ENCODE peak calls at places on chromosomes 2 and 18, in five cellular contexts. Z is right cardiac atrium, K is sigmoid colon, V is astrocyte, L is tibial artery. A is an unnamed sample.

GRCh38 chr2:54187331-54187730 is 68.7 kb downstream of the TSPYL6 start:
- DNase-seq in V (no peak), Z (no peak), K (no peak), L (no peak), A (no peak)

GRCh38 chr2:105329561-105330495 is at the start of gene TGFBRAP1:
- DNase-seq in V (no peak), Z (peak; percentile 62), L (peak; percentile 21), K (peak; percentile 74), A (peak; percentile 60)

GRCh38 chr2:98839292-98839691 is 96.7 kb downstream of the CRACDL start:
- DNase-seq in L (no peak), Z (no peak), V (peak; percentile 23), K (no peak), A (no peak)

GRCh38 chr18:74115046-74115445 is 32.6 kb downstream of the FBXO15 start:
- DNase-seq in Z (no peak), K (no peak), V (peak; percentile 71), L (no peak), A (no peak)

GRCh38 chr2:201126308-201127127 is 10.6 kb downstream of the CFLAR start:
- DNase-seq in K (no peak), L (no peak), V (peak; percentile 59), Z (no peak), A (no peak)

GRCh38 chr18:49212819-49213218 is 247.6 kb downstream of the DYM start:
- DNase-seq in L (no peak), Z (no peak), K (no peak), V (peak; percentile 44), A (no peak)

GRCh38 chr18:22558945-22559385 is 141.2 kb upstream of the CTAGE1 start:
- DNase-seq in L (peak; percentile 75), V (peak; percentile 77), Z (peak; percentile 83), K (peak; percentile 66), A (peak; percentile 66)

GRCh38 chr2:156818944-156819343 is 382.8 kb downstream of the GPD2 start:
- DNase-seq in L (no peak), V (no peak), Z (no peak), K (no peak), A (no peak)

GRCh38 chr2:150167711-150168110 is 319.8 kb downstream of the RND3 start:
- DNase-seq in K (no peak), L (no peak), V (peak; percentile 79), Z (no peak), A (no peak)

GRCh38 chr18:11246466-11246865 is 97.1 kb upstream of the PIEZO2 start:
- DNase-seq in V (no peak), L (no peak), K (no peak), Z (no peak), A (no peak)

GRCh38 chr18:62118324-62118723 is 68.5 kb downstream of the PIGN start:
- DNase-seq in L (no peak), V (peak; percentile 88), Z (no peak), K (no peak), A (no peak)

GRCh38 chr2:167844714-167845530 is 402.5 kb downstream of the STK39 start:
- DNase-seq in K (no peak), L (no peak), Z (no peak), V (no peak), A (no peak)

GRCh38 chr2:103396152-103396551 is 634.3 kb downstream of the TMEM182 start:
- DNase-seq in Z (no peak), K (no peak), L (no peak), V (no peak), A (no peak)

GRCh38 chr18:27202771-27203170 is 17.7 kb upstream of the CHST9 start:
- DNase-seq in V (no peak), L (no peak), K (no peak), Z (no peak), A (no peak)

GRCh38 chr2:177466337-177467195 is 74.0 kb downstream of the AGPS start:
- DNase-seq in L (no peak), Z (no peak), V (peak; percentile 12), K (no peak), A (no peak)

GRCh38 chr18:11533513-11533890 is 75.9 kb upstream of the SLC35G4 start:
- DNase-seq in Z (no peak), K (no peak), L (no peak), V (no peak), A (no peak)

GRCh38 chr2:202382684-202383083 is 6.6 kb downstream of the BMPR2 start:
- DNase-seq in Z (no peak), K (no peak), L (no peak), V (no peak), A (no peak)
- H3K4me1 ChIP-seq in Z (peaks cover 6% of the 10 kb centered on the region), K (peaks cover 68% of the 10 kb centered on the region), L (peaks cover 29% of the 10 kb centered on the region), V (peaks cover 4% of the 10 kb centered on the region), A (peaks cover 87% of the 10 kb centered on the region)

GRCh38 chr2:85324639-85325465 is 2.9 kb downstream of the TGOLN2 start:
- DNase-seq in K (peak; percentile 53), L (no peak), V (no peak), Z (no peak), A (no peak)
- H3K4me3 ChIP-seq in K (no peak overlapping the region), L (peak overlapping the region; percentile 82), V (peak overlapping the region; percentile 75), Z (peak overlapping the region; percentile 82), A (peak overlapping the region; percentile 81)

DNA sequence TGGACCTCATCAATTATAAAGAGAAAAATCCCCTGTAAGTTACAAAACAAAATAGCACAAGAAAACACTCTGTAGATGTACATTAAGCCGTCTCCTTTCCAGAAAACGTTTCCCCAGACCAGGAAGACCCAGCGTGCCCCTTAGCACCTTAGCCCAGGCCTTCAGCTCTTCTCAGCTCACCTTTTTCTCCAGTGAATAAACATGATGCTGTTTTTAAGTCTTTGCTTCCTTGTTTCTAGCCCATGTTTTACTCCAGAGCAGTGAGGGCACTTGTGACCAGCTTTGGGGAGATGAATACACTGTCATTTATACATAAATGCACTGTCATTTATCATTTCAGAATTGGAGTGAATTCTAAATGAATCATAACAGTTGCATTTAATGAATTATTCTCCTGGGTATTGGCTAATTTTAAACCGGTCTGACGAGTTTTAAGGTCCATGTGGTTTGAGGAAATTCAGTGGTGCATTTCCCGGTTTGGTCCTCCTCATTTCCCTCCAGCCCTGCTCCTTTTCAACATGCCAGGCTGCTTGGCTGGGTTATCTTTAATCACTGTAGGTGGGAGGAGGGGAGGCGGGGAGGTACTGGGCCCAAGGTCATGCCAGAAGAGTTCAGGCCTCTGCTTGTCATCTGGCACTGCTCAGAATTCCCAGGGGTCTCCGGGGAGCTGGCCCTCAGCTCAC is 23.8 kb downstream of the PRKCE start:
- DNase-seq in K (no peak), L (no peak), V (no peak), Z (peak; percentile 39), A (peak; percentile 29)
- H3K4me1 ChIP-seq in K (peaks cover 49% of the 10 kb centered on the region), L (peaks cover 8% of the 10 kb centered on the region), V (no peaks in the 10 kb centered on the region), Z (peaks cover 11% of the 10 kb centered on the region), A (peaks cover 31% of the 10 kb centered on the region)

GRCh38 chr2:241062342-241063092 is 39.6 kb downstream of the MTERF4 start:
- DNase-seq in V (no peak), L (no peak), K (peak; percentile 47), Z (no peak), A (no peak)
- H3K4me3 ChIP-seq in V (no peak overlapping the region), L (no peak overlapping the region), K (no peak overlapping the region), Z (no peak overlapping the region), A (no peak overlapping the region)